ENCODE peak calls at places on chromosomes 16 and 17, in six cellular contexts. V is cardiac fibroblast, A is gastrocnemius medialis, H is pancreas, M is astrocyte of the spinal cord, S is K562. Q is an unnamed sample.

GRCh38 chr16:85900031-85900792 is 1.2 kb downstream of the IRF8 start:
- DNase-seq in S (no peak), V (no peak), A (no peak), M (no peak), H (no peak), Q (no peak)

GRCh38 chr17:71110326-71110725 is 941.0 kb downstream of the KCNJ2 start:
- DNase-seq in H (no peak), M (no peak), S (no peak), V (no peak), A (no peak), Q (no peak)

GRCh38 chr17:58525239-58525638 is 10.8 kb upstream of the MTMR4 start:
- DNase-seq in M (peak; percentile 80), V (peak; percentile 86), S (no peak), H (no peak), A (peak; percentile 33), Q (no peak)

GRCh38 chr17:37825851-37826250 is 81.0 kb upstream of the HNF1B start:
- DNase-seq in A (no peak), H (no peak), S (no peak), M (no peak), V (no peak), Q (no peak)

GRCh38 chr17:57655564-57655963 is 89.5 kb downstream of the CCDC182 start:
- DNase-seq in V (no peak), M (no peak), A (no peak), S (no peak), H (no peak), Q (no peak)

GRCh38 chr17:77847211-77848085 is 111.1 kb upstream of the TNRC6C start:
- DNase-seq in H (peak; percentile 50), M (no peak), A (no peak), V (no peak), S (no peak), Q (no peak)

GRCh38 chr17:45431531-45432404 is 902 bp downstream of the ARHGAP27 start:
- DNase-seq in V (peak; percentile 53), S (peak; percentile 92), M (no peak), H (peak; percentile 80), A (no peak), Q (no peak)

GRCh38 chr16:77307764-77308561 is 108.8 kb downstream of the SYCE1L start:
- DNase-seq in H (no peak), M (peak; percentile 50), S (no peak), A (no peak), V (peak; percentile 93), Q (no peak)

GRCh38 chr16:1341495-1342388 is 8.3 kb downstream of the BAIAP3 start:
- DNase-seq in M (no peak), H (peak; percentile 74), V (no peak), A (no peak), S (no peak), Q (no peak)

GRCh38 chr17:19338031-19338990 is 24.2 kb downstream of the B9D1 start:
- DNase-seq in H (peak; percentile 87), V (peak; percentile 47), S (peak; percentile 62), M (no peak), A (peak; percentile 72), Q (no peak)

GRCh38 chr17:72494576-72494975 is 373.8 kb downstream of the SOX9 start:
- DNase-seq in H (no peak), S (no peak), V (no peak), M (no peak), A (no peak), Q (no peak)

GRCh38 chr17:40097931-40098845 is 2.2 kb downstream of the NR1D1 start:
- DNase-seq in A (peak; percentile 99), M (no peak), H (peak; percentile 88), V (peak; percentile 69), S (no peak), Q (no peak)

GRCh38 chr16:68901910-68902309 is 58.6 kb downstream of the TANGO6 start:
- DNase-seq in S (no peak), A (no peak), V (peak; percentile 55), M (peak; percentile 54), H (no peak), Q (no peak)

GRCh38 chr17:69117855-69118758 is 23.6 kb downstream of the ABCA6 start:
- DNase-seq in V (no peak), M (no peak), A (no peak), H (no peak), S (no peak), Q (no peak)

GRCh38 chr17:12850996-12851395 is 61.7 kb downstream of the ARHGAP44 start:
- DNase-seq in H (no peak), V (no peak), S (no peak), M (no peak), A (no peak), Q (no peak)

GRCh38 chr17:34519286-34519685 is 60.1 kb upstream of the TMEM132E start:
- DNase-seq in H (no peak), M (no peak), S (peak; percentile 57), V (no peak), A (no peak), Q (no peak)

GRCh38 chr17:34511931-34512330 is 67.5 kb upstream of the TMEM132E start:
- DNase-seq in M (no peak), H (no peak), V (no peak), A (no peak), S (no peak), Q (no peak)

GRCh38 chr17:34517406-34517805 is 62.0 kb upstream of the TMEM132E start:
- DNase-seq in V (no peak), H (no peak), A (no peak), M (no peak), S (no peak), Q (no peak)
- TF ChIP-seq CTCF in V (no peak), H (no peak), A (no peak), M (no peak), S (no peak), Q (no peak)

GRCh38 chr17:48671697-48672171 is 45.6 kb upstream of the HOXB9 start:
- DNase-seq in M (peak; percentile 79), V (peak; percentile 76), H (peak; percentile 89), S (peak; percentile 76), A (peak; percentile 61), Q (peak; percentile 19)
- H3K4me3 ChIP-seq in M (peak overlapping the region; percentile 24), V (peak overlapping the region; percentile 35), H (no peak overlapping the region), S (peak overlapping the region; percentile 10), A (peak overlapping the region; percentile 42), Q (peak overlapping the region; percentile 27)

GRCh38 chr17:64641499-64641898 is 20.6 kb downstream of the SMURF2 start:
- DNase-seq in S (peak; percentile 50), V (peak; percentile 89), A (no peak), H (no peak), M (peak; percentile 90), Q (peak; percentile 52)
- TF ChIP-seq CTCF in S (no peak), V (no peak), A (no peak), H (no peak), M (no peak), Q (no peak)

DNA sequence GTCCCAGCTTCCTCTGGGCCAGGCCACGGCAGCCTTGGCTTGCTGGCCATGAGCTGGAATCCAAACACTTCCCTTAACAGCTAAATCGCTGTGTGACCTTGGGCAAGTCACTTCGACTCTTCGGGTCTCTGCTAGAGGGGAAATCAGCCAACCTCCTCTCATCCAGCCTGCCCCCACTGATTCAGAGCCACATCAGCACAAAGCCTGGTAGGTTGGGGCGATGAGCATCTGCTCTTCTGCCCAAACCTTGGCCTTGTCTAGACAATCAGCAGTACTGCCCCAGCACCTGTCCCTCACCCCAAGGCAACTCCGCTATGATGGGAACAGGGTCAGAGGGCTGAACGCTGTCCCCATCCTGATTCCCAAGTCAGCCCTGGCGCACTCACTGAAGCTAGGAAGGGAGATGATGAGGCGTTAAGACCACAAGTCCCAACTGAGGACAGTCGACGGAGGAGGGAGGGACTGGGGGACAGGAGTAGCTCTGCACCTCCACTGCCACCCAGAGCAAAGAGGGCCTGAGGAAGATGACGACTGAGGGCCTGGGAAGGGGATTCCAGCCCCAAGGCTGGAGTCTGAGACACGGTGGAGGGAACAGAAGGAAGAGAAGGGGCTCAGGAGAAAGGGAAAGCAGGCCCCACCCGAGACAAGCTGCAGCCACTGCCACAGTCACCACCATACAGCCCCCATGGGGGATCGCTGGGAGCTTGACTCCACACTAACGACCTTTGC is 1.3 kb downstream of the CLUH start:
- DNase-seq in V (no peak), H (peak; percentile 50), A (peak; percentile 37), M (no peak), S (no peak), Q (no peak)
- H3K4me3 ChIP-seq in V (peak overlapping the region; percentile 77), H (peak overlapping the region; percentile 99), A (peak overlapping the region; percentile 84), M (peak overlapping the region; percentile 68), S (peak overlapping the region; percentile 70), Q (peak overlapping the region; percentile 98)